ENCODE peak calls at places on chromosomes 2 and 18, in seven cellular contexts. C, Z, J, R, V, O and A are unnamed samples.

GRCh38 chr18:64103979-64104378 is 44.9 kb downstream of the LINC00305 start:
- DNase-seq in R (no peak), O (no peak), V (no peak), C (no peak), Z (no peak), J (peak), A (no peak)

GRCh38 chr18:9446839-9447238 is 28.5 kb upstream of the RALBP1 start:
- DNase-seq in V (peak), O (no peak), J (no peak), C (no peak), R (no peak), Z (no peak), A (no peak)

GRCh38 chr2:20640411-20641122 is 10.3 kb downstream of the HS1BP3 start:
- DNase-seq in V (no peak), J (no peak), C (no peak), Z (no peak), R (no peak), O (peak), A (no peak)

GRCh38 chr2:175203621-175204496 is 22.3 kb upstream of the ATP5MC3 start:
- DNase-seq in O (peak), R (peak), J (peak), C (no peak), V (peak), Z (no peak), A (peak)

GRCh38 chr2:134621939-134622705 is 96.7 kb downstream of the TMEM163 start:
- DNase-seq in Z (no peak), C (no peak), J (no peak), R (no peak), V (peak), O (no peak), A (no peak)

GRCh38 chr2:189221811-189222210 is 42.2 kb upstream of the COL5A2 start:
- DNase-seq in Z (no peak), V (peak), R (peak), O (no peak), C (no peak), J (no peak), A (no peak)

GRCh38 chr2:71617266-71617665 is 163.9 kb downstream of the DYSF start:
- DNase-seq in R (no peak), Z (no peak), V (no peak), O (no peak), C (no peak), J (no peak), A (no peak)

GRCh38 chr2:52456759-52457377 is 1310.7 kb upstream of the CHAC2 start:
- DNase-seq in Z (no peak), C (no peak), R (no peak), J (no peak), O (no peak), V (peak), A (no peak)

GRCh38 chr2:148165975-148166374 is 145.1 kb downstream of the MBD5 start:
- DNase-seq in C (no peak), Z (no peak), J (no peak), R (no peak), O (no peak), V (no peak), A (no peak)

GRCh38 chr2:117359266-117359970 is 455.1 kb upstream of the DDX18 start:
- DNase-seq in R (no peak), V (no peak), Z (peak), O (no peak), J (no peak), C (no peak), A (no peak)

GRCh38 chr2:1802469-1803216 is 58.3 kb upstream of the PXDN start:
- DNase-seq in C (no peak), O (no peak), J (no peak), R (no peak), V (no peak), Z (no peak), A (no peak)

GRCh38 chr2:137185378-137186078 is 420.2 kb downstream of the THSD7B start:
- DNase-seq in O (no peak), J (no peak), V (peak), R (peak), C (no peak), Z (no peak), A (peak)

GRCh38 chr2:150938586-150938985 is 323.1 kb downstream of the RBM43 start:
- DNase-seq in V (peak), J (no peak), R (no peak), C (no peak), O (no peak), Z (no peak), A (no peak)

GRCh38 chr2:198314559-198315153 is 510.3 kb downstream of the PLCL1 start:
- DNase-seq in O (no peak), Z (no peak), R (peak), V (peak), J (peak), C (no peak), A (peak)

GRCh38 chr2:14306268-14306950 is 326.1 kb upstream of the LRATD1 start:
- DNase-seq in C (no peak), R (no peak), V (no peak), Z (no peak), J (no peak), O (no peak), A (no peak)

GRCh38 chr18:58565021-58565420 is 63.9 kb downstream of the ALPK2 start:
- DNase-seq in V (no peak), R (no peak), J (no peak), O (no peak), Z (no peak), C (no peak), A (no peak)

GRCh38 chr2:168244318-168244717 is 3.1 kb downstream of the STK39 start:
- DNase-seq in C (no peak), J (peak), V (no peak), O (no peak), Z (no peak), R (peak), A (peak)

GRCh38 chr2:216765810-216766259 is 70.5 kb upstream of the IGFBP5 start:
- DNase-seq in J (no peak), V (no peak), R (no peak), Z (no peak), O (peak), C (no peak), A (no peak)

GRCh38 chr18:45565280-45565970 is 49.9 kb upstream of the SLC14A2 start:
- DNase-seq in Z (no peak), O (no peak), C (no peak), V (no peak), R (peak), J (no peak), A (peak)

GRCh38 chr2:232876071-232876977 is 6.3 kb downstream of the SNORC start:
- DNase-seq in V (peak), J (peak), R (peak), Z (peak), C (peak), O (no peak), A (no peak)

GRCh38 chr2:98025481-98026037 is 29.8 kb upstream of the TMEM131 start:
- DNase-seq in R (no peak), Z (no peak), C (no peak), O (no peak), V (no peak), J (peak), A (no peak)

GRCh38 chr18:63063171-63063570 is 256.4 kb downstream of the BCL2 start:
- DNase-seq in V (peak), O (no peak), C (no peak), J (no peak), Z (no peak), R (no peak), A (no peak)

GRCh38 chr2:235588750-235589149 is 94.9 kb downstream of the AGAP1 start:
- DNase-seq in Z (no peak), R (no peak), O (no peak), V (no peak), J (no peak), C (no peak), A (no peak)

GRCh38 chr2:120991401-120991800 is 255.7 kb downstream of the GLI2 start:
- DNase-seq in R (no peak), O (no peak), J (no peak), Z (no peak), V (peak), C (peak), A (no peak)

GRCh38 chr2:2913601-2914120 is 464.0 kb downstream of the EIPR1 start:
- DNase-seq in J (no peak), V (no peak), O (no peak), R (no peak), C (no peak), Z (no peak), A (no peak)

GRCh38 chr2:239085201-239085992 is 237.5 kb downstream of the TWIST2 start:
- DNase-seq in C (no peak), Z (no peak), O (no peak), V (no peak), J (no peak), R (peak), A (no peak)

GRCh38 chr18:25349131-25349925 is 2.6 kb downstream of the ZNF521 start:
- DNase-seq in V (peak), C (no peak), O (peak), Z (peak), J (peak), R (no peak), A (no peak)

GRCh38 chr2:238948765-238949641 is 101.1 kb downstream of the TWIST2 start:
- DNase-seq in J (no peak), C (no peak), R (no peak), V (peak), Z (no peak), O (no peak), A (peak)

GRCh38 chr2:118291481-118291880 is 203.2 kb downstream of the INSIG2 start:
- DNase-seq in Z (no peak), J (no peak), O (no peak), R (no peak), V (peak), C (no peak), A (no peak)

GRCh38 chr2:226115832-226116200 is 683.8 kb downstream of the IRS1 start:
- DNase-seq in V (peak), O (no peak), Z (no peak), J (no peak), C (no peak), R (no peak), A (no peak)

GRCh38 chr2:232950776-232951175 is 62.3 kb downstream of the NGEF start:
- DNase-seq in R (no peak), Z (no peak), C (no peak), J (no peak), O (no peak), V (no peak), A (no peak)

GRCh38 chr18:26307161-26307773 is 81.0 kb downstream of the TAF4B start:
- DNase-seq in R (peak), V (peak), J (peak), C (no peak), O (no peak), Z (no peak), A (peak)

GRCh38 chr2:58081000-58081399 is 34.4 kb downstream of the VRK2 start:
- DNase-seq in O (no peak), C (no peak), V (no peak), J (no peak), R (no peak), Z (no peak), A (no peak)

GRCh38 chr2:218857371-218858137 is 2.1 kb upstream of the WNT6 start:
- DNase-seq in Z (no peak), C (no peak), J (no peak), R (no peak), V (no peak), O (no peak), A (no peak)

GRCh38 chr2:11370377-11371098 is 26.1 kb upstream of the ROCK2 start:
- DNase-seq in V (no peak), C (peak), J (no peak), Z (no peak), R (peak), O (no peak), A (peak)

GRCh38 chr2:214899751-214900150 is 90.3 kb upstream of the BARD1 start:
- DNase-seq in Z (no peak), C (no peak), V (no peak), R (peak), J (peak), O (no peak), A (peak)